ENCODE peak calls at places on chromosomes 1 and 21, in four cellular contexts. One of them, this sample, is unnamed.

GRCh38 chr21:32112194-32112593 is 166.7 kb downstream of the MIS18A start:
- DNase-seq in WTC11: no peak
- DNase-seq in K562: no peak
- DNase-seq in HepG2: no peak
- DNase-seq in this sample: no peak

GRCh38 chr1:94020764-94021579 is 100.0 kb downstream of the ABCA4 start:
- DNase-seq in WTC11: no peak
- DNase-seq in K562: no peak
- DNase-seq in HepG2: no peak
- DNase-seq in this sample: no peak

GRCh38 chr1:30660241-30660640 is 63.1 kb downstream of the MATN1 start:
- DNase-seq in WTC11: no peak
- DNase-seq in K562: no peak
- DNase-seq in HepG2: no peak
- DNase-seq in this sample: no peak

GRCh38 chr1:203268901-203269653 is 36.2 kb upstream of the BTG2 start:
- DNase-seq in WTC11: no peak
- DNase-seq in K562: peak
- DNase-seq in HepG2: peak
- DNase-seq in this sample: peak

GRCh38 chr1:219492676-219493075 is 120.2 kb downstream of the ZC3H11B start:
- DNase-seq in WTC11: no peak
- DNase-seq in K562: no peak
- DNase-seq in HepG2: no peak
- DNase-seq in this sample: no peak

GRCh38 chr1:15158506-15159165 is 5.1 kb downstream of the TMEM51 start:
- DNase-seq in WTC11: no peak
- DNase-seq in K562: no peak
- DNase-seq in HepG2: peak
- DNase-seq in this sample: peak

GRCh38 chr21:33815153-33815707 is 100.4 kb downstream of the ATP5PO start:
- DNase-seq in WTC11: no peak
- DNase-seq in K562: no peak
- DNase-seq in HepG2: no peak
- DNase-seq in this sample: no peak

GRCh38 chr1:181423301-181423918 is 59.9 kb upstream of the CACNA1E start:
- DNase-seq in WTC11: peak
- DNase-seq in K562: peak
- DNase-seq in HepG2: peak
- DNase-seq in this sample: peak

GRCh38 chr1:35085421-35085820 is 6.2 kb downstream of the ZMYM1 start:
- DNase-seq in WTC11: no peak
- DNase-seq in K562: no peak
- DNase-seq in HepG2: no peak
- DNase-seq in this sample: no peak

GRCh38 chr1:108877858-108878257 is 1.1 kb downstream of the GPSM2 start:
- DNase-seq in WTC11: no peak
- DNase-seq in K562: peak
- DNase-seq in HepG2: no peak
- DNase-seq in this sample: no peak

GRCh38 chr1:234067584-234067983 is 163.1 kb downstream of the SLC35F3 start:
- DNase-seq in WTC11: no peak
- DNase-seq in K562: no peak
- DNase-seq in HepG2: no peak
- DNase-seq in this sample: no peak

GRCh38 chr1:237932806-237933205 is 42.1 kb upstream of the ZP4 start:
- DNase-seq in WTC11: no peak
- DNase-seq in K562: no peak
- DNase-seq in HepG2: no peak
- DNase-seq in this sample: no peak

GRCh38 chr1:39142394-39143060 is 62.0 kb upstream of the MACF1 start:
- DNase-seq in WTC11: peak
- DNase-seq in K562: no peak
- DNase-seq in HepG2: no peak
- DNase-seq in this sample: no peak

GRCh38 chr1:201676061-201676644 is 137.2 kb downstream of the NAV1 start:
- DNase-seq in WTC11: peak
- DNase-seq in K562: peak
- DNase-seq in HepG2: no peak
- DNase-seq in this sample: peak

GRCh38 chr1:19606817-19607706 is 37.0 kb upstream of the NBL1 start:
- DNase-seq in WTC11: no peak
- DNase-seq in K562: no peak
- DNase-seq in HepG2: no peak
- DNase-seq in this sample: no peak

GRCh38 chr1:158208717-158209116 is 28.0 kb downstream of the CD1D start:
- DNase-seq in WTC11: no peak
- DNase-seq in K562: no peak
- DNase-seq in HepG2: no peak
- DNase-seq in this sample: no peak

GRCh38 chr1:182337736-182338571 is 53.6 kb downstream of the GLUL start:
- DNase-seq in WTC11: no peak
- DNase-seq in K562: peak
- DNase-seq in HepG2: no peak
- DNase-seq in this sample: no peak

GRCh38 chr1:243791586-243792267 is 58.3 kb downstream of the AKT3 start:
- DNase-seq in WTC11: no peak
- DNase-seq in K562: no peak
- DNase-seq in HepG2: no peak
- DNase-seq in this sample: no peak

GRCh38 chr1:224287714-224288113 is 42.3 kb downstream of the NVL start:
- DNase-seq in WTC11: no peak
- DNase-seq in K562: no peak
- DNase-seq in HepG2: no peak
- DNase-seq in this sample: no peak

GRCh38 chr1:29033829-29034466 is 89.8 kb downstream of the TMEM200B start:
- DNase-seq in WTC11: no peak
- DNase-seq in K562: peak
- DNase-seq in HepG2: peak
- DNase-seq in this sample: peak

GRCh38 chr1:154626456-154627246 is 18.7 kb upstream of the ADAR start:
- DNase-seq in WTC11: no peak
- DNase-seq in K562: no peak
- DNase-seq in HepG2: peak
- DNase-seq in this sample: peak

GRCh38 chr1:63987014-63987630 is 213.3 kb downstream of the ROR1 start:
- DNase-seq in WTC11: no peak
- DNase-seq in K562: no peak
- DNase-seq in HepG2: no peak
- DNase-seq in this sample: no peak

GRCh38 chr1:153532161-153532560 is 3.6 kb downstream of the S100A6 start:
- DNase-seq in WTC11: no peak
- DNase-seq in K562: no peak
- DNase-seq in HepG2: no peak
- DNase-seq in this sample: no peak

GRCh38 chr1:167548059-167548932 is 5.3 kb downstream of the CREG1 start:
- DNase-seq in WTC11: no peak
- DNase-seq in K562: peak
- DNase-seq in HepG2: no peak
- DNase-seq in this sample: peak

GRCh38 chr1:205658943-205659581 is 21.2 kb downstream of the SLC45A3 start:
- DNase-seq in WTC11: peak
- DNase-seq in K562: peak
- DNase-seq in HepG2: peak
- DNase-seq in this sample: peak

GRCh38 chr1:20767271-20767670 is 19.8 kb downstream of the HP1BP3 start:
- DNase-seq in WTC11: no peak
- DNase-seq in K562: no peak
- DNase-seq in HepG2: no peak
- DNase-seq in this sample: no peak

GRCh38 chr1:78619029-78619428 is 1.2 kb upstream of the IFI44L start:
- DNase-seq in WTC11: no peak
- DNase-seq in K562: no peak
- DNase-seq in HepG2: no peak
- DNase-seq in this sample: no peak

GRCh38 chr1:47898156-47898825 is 98.9 kb downstream of the TRABD2B start:
- DNase-seq in WTC11: peak
- DNase-seq in K562: no peak
- DNase-seq in HepG2: no peak
- DNase-seq in this sample: no peak

GRCh38 chr1:90402893-90403849 is 313.9 kb downstream of the BARHL2 start:
- DNase-seq in WTC11: no peak
- DNase-seq in K562: peak
- DNase-seq in HepG2: peak
- DNase-seq in this sample: peak
- TF ChIP-seq HMGXB4 in WTC11: no peak
- TF ChIP-seq HMGXB4 in K562: no peak
- TF ChIP-seq HMGXB4 in HepG2: no peak
- TF ChIP-seq HMGXB4 in this sample: no peak

GRCh38 chr1:56464294-56464693 is 115.1 kb downstream of the PLPP3 start:
- DNase-seq in WTC11: no peak
- DNase-seq in K562: no peak
- DNase-seq in HepG2: no peak
- DNase-seq in this sample: no peak

GRCh38 chr1:56459260-56459659 is 120.1 kb downstream of the PLPP3 start:
- DNase-seq in WTC11: no peak
- DNase-seq in K562: no peak
- DNase-seq in HepG2: no peak
- DNase-seq in this sample: no peak

GRCh38 chr1:56457767-56458375 is 121.5 kb downstream of the PLPP3 start:
- DNase-seq in WTC11: no peak
- DNase-seq in K562: no peak
- DNase-seq in HepG2: no peak
- DNase-seq in this sample: no peak

GRCh38 chr1:56462209-56462608 is 117.2 kb downstream of the PLPP3 start:
- DNase-seq in WTC11: no peak
- DNase-seq in K562: no peak
- DNase-seq in HepG2: no peak
- DNase-seq in this sample: no peak

DNA sequence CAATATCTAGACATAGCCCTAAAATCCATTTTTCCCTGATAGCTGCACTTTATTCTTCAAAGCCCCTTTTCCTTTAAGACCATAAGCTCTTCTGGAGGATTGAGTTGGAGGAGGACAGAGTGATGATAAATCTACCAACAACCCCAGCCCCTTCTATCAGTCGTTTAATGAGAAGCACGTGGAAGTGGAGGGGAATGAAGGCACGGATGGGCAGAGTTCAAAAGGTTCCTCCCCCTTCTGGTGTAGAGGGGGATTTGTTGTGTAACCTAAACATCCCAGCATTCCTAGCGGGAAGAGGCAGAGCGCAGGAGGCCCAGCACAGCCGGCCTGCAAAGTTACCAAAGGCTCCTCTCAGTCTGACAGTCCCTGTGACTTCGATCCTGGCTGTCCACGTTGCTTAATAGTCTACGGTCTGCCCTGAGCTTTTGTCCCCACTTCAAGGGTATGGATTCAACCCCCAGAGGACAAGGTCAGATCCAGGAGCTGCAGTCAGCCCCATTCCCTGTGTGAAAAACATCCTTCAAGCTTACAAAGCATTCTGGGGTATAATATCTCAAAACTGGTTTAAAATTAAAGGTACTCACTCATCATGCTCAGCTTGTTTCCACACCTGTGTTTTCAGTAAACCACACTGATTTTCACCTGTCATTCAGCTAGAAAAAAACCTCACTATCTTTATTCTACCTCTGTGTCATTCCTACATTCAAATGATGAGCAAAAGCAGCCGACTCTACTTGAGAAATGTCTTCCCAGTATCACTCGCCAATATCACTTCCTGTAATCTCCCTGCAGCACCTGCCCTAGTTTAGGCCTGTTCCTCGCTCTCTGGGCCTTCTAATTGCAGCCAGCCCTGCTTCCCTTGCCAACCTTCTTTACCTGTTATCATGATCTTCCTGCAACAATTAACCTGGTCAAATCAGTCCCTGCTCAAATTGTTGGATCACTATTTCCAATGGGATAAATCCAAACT is 117.9 kb downstream of the PLPP3 start:
- DNase-seq in WTC11: peak
- DNase-seq in K562: peak
- DNase-seq in HepG2: peak
- DNase-seq in this sample: no peak
- TF ChIP-seq JUN in WTC11: no peak
- TF ChIP-seq JUN in K562: no peak
- TF ChIP-seq JUN in HepG2: no peak
- TF ChIP-seq JUN in this sample: no peak

DNA sequence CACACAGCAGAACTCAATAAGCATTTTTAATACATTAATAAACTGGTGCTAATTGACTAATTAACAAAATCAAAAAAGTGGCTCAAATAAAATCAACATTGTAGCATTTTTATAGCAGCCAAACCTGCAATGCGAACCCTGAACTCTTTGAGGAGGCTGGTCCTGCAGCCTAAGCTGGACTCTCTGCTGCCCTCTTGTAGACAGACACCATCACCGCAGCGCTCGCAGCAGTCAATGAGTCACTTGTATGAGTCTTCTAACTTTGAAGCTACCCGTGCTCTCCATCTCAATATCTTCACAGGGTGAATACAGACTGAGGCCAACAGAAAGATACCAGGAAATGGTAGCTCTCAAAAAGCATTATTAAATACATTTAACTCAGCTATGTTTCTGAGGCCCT is 9.7 kb upstream of the KRTAP7-1 start:
- DNase-seq in WTC11: peak
- DNase-seq in K562: peak
- DNase-seq in HepG2: peak
- DNase-seq in this sample: peak
- TF ChIP-seq HMGXB4 in WTC11: no peak
- TF ChIP-seq HMGXB4 in K562: no peak
- TF ChIP-seq HMGXB4 in HepG2: no peak
- TF ChIP-seq HMGXB4 in this sample: no peak

GRCh38 chr1:6111571-6111970 is 65.9 kb downstream of the KCNAB2 start:
- DNase-seq in WTC11: peak
- DNase-seq in K562: no peak
- DNase-seq in HepG2: no peak
- DNase-seq in this sample: no peak

GRCh38 chr1:6110326-6110725 is 64.6 kb downstream of the KCNAB2 start:
- DNase-seq in WTC11: peak
- DNase-seq in K562: no peak
- DNase-seq in HepG2: no peak
- DNase-seq in this sample: no peak

GRCh38 chr1:6108476-6108875 is 62.8 kb downstream of the KCNAB2 start:
- DNase-seq in WTC11: no peak
- DNase-seq in K562: no peak
- DNase-seq in HepG2: no peak
- DNase-seq in this sample: no peak

GRCh38 chr1:6108937-6109636 is 63.4 kb downstream of the KCNAB2 start:
- DNase-seq in WTC11: peak
- DNase-seq in K562: peak
- DNase-seq in HepG2: peak
- DNase-seq in this sample: peak

GRCh38 chr1:6109688-6110087 is 64.0 kb downstream of the KCNAB2 start:
- DNase-seq in WTC11: peak
- DNase-seq in K562: no peak
- DNase-seq in HepG2: no peak
- DNase-seq in this sample: no peak
- TF ChIP-seq JUN in WTC11: no peak
- TF ChIP-seq JUN in K562: no peak
- TF ChIP-seq JUN in HepG2: no peak
- TF ChIP-seq JUN in this sample: no peak

GRCh38 chr1:184533915-184534314 is 147.1 kb downstream of the C1orf21 start:
- DNase-seq in WTC11: no peak
- DNase-seq in K562: no peak
- DNase-seq in HepG2: no peak
- DNase-seq in this sample: no peak
- TF ChIP-seq HMGXB4 in WTC11: no peak
- TF ChIP-seq HMGXB4 in K562: no peak
- TF ChIP-seq HMGXB4 in HepG2: no peak
- TF ChIP-seq HMGXB4 in this sample: no peak

GRCh38 chr1:42240964-42241755 is 76.6 kb upstream of the GUCA2A start:
- DNase-seq in WTC11: no peak
- DNase-seq in K562: no peak
- DNase-seq in HepG2: no peak
- DNase-seq in this sample: no peak
- TF ChIP-seq JUN in WTC11: no peak
- TF ChIP-seq JUN in K562: no peak
- TF ChIP-seq JUN in HepG2: no peak
- TF ChIP-seq JUN in this sample: no peak